ENCODE peak calls at places on chromosomes 12 and 14, in ten cellular contexts. I, A, O, V, L, N, Y, X, Z and S are unnamed samples.

GRCh38 chr14:56199976-56200577 is 81.9 kb downstream of the PELI2 start:
- DNase-seq in I (no peak), A (no peak), O (no peak), V (no peak), L (peak; percentile 26), N (no peak), Y (no peak), X (no peak), Z (peak; percentile 35), S (no peak)

GRCh38 chr12:98198261-98198982 is 317.0 kb upstream of the TMPO start:
- DNase-seq in I (no peak), A (no peak), O (no peak), V (no peak), L (no peak), N (no peak), Y (no peak), X (no peak), Z (no peak), S (no peak)

GRCh38 chr14:35224615-35225014 is 67.6 kb upstream of the PSMA6 start:
- DNase-seq in I (no peak), A (no peak), O (no peak), V (no peak), L (no peak), N (no peak), Y (no peak), X (no peak), Z (no peak), S (no peak)

GRCh38 chr14:60655114-60655897 is 6.0 kb upstream of the SIX1 start:
- DNase-seq in I (no peak), A (no peak), O (no peak), V (no peak), L (no peak), N (no peak), Y (no peak), X (no peak), Z (no peak), S (no peak)

GRCh38 chr12:75781532-75782046 is 250.0 kb downstream of the PHLDA1 start:
- DNase-seq in I (no peak), A (no peak), O (no peak), V (no peak), L (no peak), N (no peak), Y (no peak), X (no peak), Z (peak; percentile 81), S (no peak)

GRCh38 chr12:71662861-71663560 is 637 bp downstream of the ZFC3H1 start:
- DNase-seq in I (peak; percentile 81), A (peak; percentile 64), O (peak; percentile 68), V (no peak), L (no peak), N (peak; percentile 52), Y (peak; percentile 77), X (peak; percentile 84), Z (peak; percentile 69), S (peak; percentile 82)

GRCh38 chr14:59474172-59474571 is 9.0 kb upstream of the GPR135 start:
- DNase-seq in I (no peak), A (no peak), O (no peak), V (no peak), L (no peak), N (no peak), Y (no peak), X (no peak), Z (peak; percentile 72), S (no peak)

GRCh38 chr12:113214938-113215400 is 6.3 kb upstream of the TPCN1 start:
- DNase-seq in I (peak; percentile 91), A (no peak), O (peak; percentile 74), V (peak; percentile 81), L (peak; percentile 80), N (peak; percentile 59), Y (peak; percentile 61), X (peak; percentile 69), Z (peak; percentile 97), S (no peak)

GRCh38 chr14:59920378-59920683 is 387 bp downstream of the LRRC9 start:
- DNase-seq in I (no peak), A (no peak), O (no peak), V (no peak), L (no peak), N (no peak), Y (no peak), X (no peak), Z (no peak), S (no peak)

GRCh38 chr12:49357099-49357678 is 10.1 kb upstream of the SPATS2 start:
- DNase-seq in I (no peak), A (no peak), O (no peak), V (peak; percentile 32), L (no peak), N (no peak), Y (no peak), X (no peak), Z (peak; percentile 75), S (no peak)

GRCh38 chr12:108914031-108914630 is 34.2 kb downstream of the DAO start:
- DNase-seq in I (no peak), A (no peak), O (no peak), V (no peak), L (no peak), N (no peak), Y (no peak), X (no peak), Z (no peak), S (peak; percentile 19)

GRCh38 chr12:118332511-118332910 is 40.2 kb downstream of the TAOK3 start:
- DNase-seq in I (no peak), A (no peak), O (no peak), V (no peak), L (no peak), N (no peak), Y (no peak), X (no peak), Z (peak; percentile 52), S (no peak)

GRCh38 chr12:69511469-69511868 is 41.3 kb downstream of the FRS2 start:
- DNase-seq in I (no peak), A (no peak), O (no peak), V (no peak), L (no peak), N (no peak), Y (no peak), X (no peak), Z (peak; percentile 62), S (no peak)

GRCh38 chr14:96204151-96205058 is at the start of gene BDKRB2:
- DNase-seq in I (peak; percentile 91), A (peak; percentile 66), O (peak; percentile 68), V (peak; percentile 78), L (no peak), N (peak; percentile 61), Y (peak; percentile 73), X (peak; percentile 82), Z (peak; percentile 92), S (peak; percentile 85)

GRCh38 chr14:96203635-96204034 is 1.0 kb upstream of the BDKRB2 start:
- DNase-seq in I (no peak), A (no peak), O (no peak), V (no peak), L (no peak), N (no peak), Y (no peak), X (no peak), Z (peak; percentile 60), S (no peak)

GRCh38 chr14:96205994-96206392 is 1.4 kb downstream of the BDKRB2 start:
- DNase-seq in I (no peak), A (no peak), O (no peak), V (no peak), L (no peak), N (no peak), Y (no peak), X (no peak), Z (no peak), S (no peak)

GRCh38 chr14:96206461-96206860 is 1.8 kb downstream of the BDKRB2 start:
- DNase-seq in I (no peak), A (no peak), O (no peak), V (no peak), L (no peak), N (no peak), Y (no peak), X (no peak), Z (no peak), S (peak; percentile 67)

DNA sequence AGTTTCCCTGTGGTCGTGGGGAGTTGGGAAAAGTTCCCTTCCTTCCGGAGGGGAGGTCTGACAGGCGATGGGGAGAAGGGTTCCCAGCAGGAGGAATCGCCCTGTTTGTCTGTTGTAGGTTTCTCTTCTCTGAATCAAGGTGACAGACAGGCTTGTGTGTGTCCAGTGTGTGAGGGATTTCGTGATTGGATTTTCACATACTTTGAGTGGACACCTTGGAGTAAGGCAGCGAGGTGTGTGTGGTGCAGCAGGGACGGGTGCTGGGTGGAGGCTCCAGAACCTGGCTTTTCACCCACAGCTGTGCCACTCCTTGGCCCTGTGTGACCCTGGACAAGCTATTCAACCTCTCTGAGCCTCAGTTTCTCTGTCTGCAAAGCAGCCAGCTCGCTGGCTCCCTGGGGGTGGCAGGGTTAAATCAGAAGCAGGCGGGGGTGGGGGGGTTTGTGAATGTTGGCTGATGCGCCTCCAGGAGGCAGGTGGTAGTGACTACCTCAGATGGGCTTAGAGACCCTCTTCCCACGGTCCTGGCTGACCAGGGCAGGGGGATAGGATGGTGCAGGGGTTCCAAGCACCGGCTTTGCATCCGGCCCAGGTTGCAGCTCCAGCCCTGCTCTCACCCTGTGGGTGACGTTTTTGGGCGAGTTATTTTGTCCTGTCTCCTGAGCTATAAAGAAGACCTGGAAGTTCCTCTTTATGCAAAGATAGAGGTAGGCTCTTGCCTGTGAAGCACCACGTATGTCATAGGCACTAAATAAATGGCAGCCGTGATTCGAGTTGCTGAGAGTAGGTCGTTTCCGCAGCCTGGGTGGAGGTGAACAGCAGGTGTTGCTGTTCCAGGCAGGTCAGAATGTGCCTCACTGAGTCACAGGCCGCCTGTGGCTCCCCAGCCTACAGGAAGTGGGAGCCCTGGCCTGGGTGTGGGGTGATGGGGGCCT is 687 bp downstream of the BDKRB2 start:
- DNase-seq in I (no peak), A (no peak), O (no peak), V (no peak), L (no peak), N (no peak), Y (no peak), X (no peak), Z (no peak), S (no peak)
- TF ChIP-seq CTCF in I (no peak), A (no peak), O (no peak), V (peak; percentile 13), L (no peak), N (no peak), Y (no peak), X (no peak), Z (no peak), S (no peak)

GRCh38 chr12:39619660-39620433 is at the start of gene ABCD2:
- DNase-seq in I (peak; percentile 87), A (peak; percentile 26), O (peak; percentile 73), V (peak; percentile 16), L (peak; percentile 97), N (peak; percentile 82), Y (peak; percentile 43), X (peak; percentile 64), Z (peak; percentile 58), S (no peak)
- H3K27ac ChIP-seq in I (peak within 1 kb of the TSS; percentile 88), A (peak within 1 kb of the TSS; percentile 23), O (peak within 1 kb of the TSS; percentile 77), V (no peak within 1 kb of the TSS), L (peak within 1 kb of the TSS; percentile 98), N (peak within 1 kb of the TSS; percentile 88), Y (peak within 1 kb of the TSS; percentile 50), X (peak within 1 kb of the TSS; percentile 69), Z (no peak within 1 kb of the TSS), S (peak within 1 kb of the TSS; percentile 42)

GRCh38 chr12:25591132-25591531 is 38.0 kb upstream of the LMNTD1 start:
- DNase-seq in I (no peak), A (no peak), O (no peak), V (no peak), L (no peak), N (no peak), Y (no peak), X (no peak), Z (no peak), S (no peak)
- TF ChIP-seq CTCF in I (no peak), A (no peak), O (no peak), V (peak; percentile 18), L (no peak), N (no peak), Y (no peak), X (no peak), Z (no peak), S (no peak)

GRCh38 chr12:124750149-124750656 is 113.5 kb downstream of the SCARB1 start:
- DNase-seq in I (no peak), A (peak; percentile 73), O (no peak), V (no peak), L (no peak), N (no peak), Y (no peak), X (no peak), Z (no peak), S (no peak)
- H3K27ac ChIP-seq in I (peak overlapping the region; percentile 93), A (peak overlapping the region; percentile 76), O (no peak overlapping the region), V (no peak overlapping the region), L (no peak overlapping the region), N (peak overlapping the region; percentile 34), Y (no peak overlapping the region), X (no peak overlapping the region), Z (no peak overlapping the region), S (no peak overlapping the region)